ENCODE peak calls at places on chromosomes 16 and 17, in four cellular contexts. R is ELF-1, B is GM10248, A is nucleus accumbens. N is an unnamed sample.

GRCh38 chr17:19237389-19238166 is 412 bp downstream of the EPN2 start:
- DNase-seq in B (peak; percentile 67), R (peak; percentile 33), A (no peak), N (peak; percentile 72)

GRCh38 chr16:84541999-84542876 is 37.8 kb upstream of the MEAK7 start:
- DNase-seq in B (no peak), R (no peak), A (no peak), N (no peak)

GRCh38 chr16:64339052-64339770 is 782.7 kb downstream of the CDH11 start:
- DNase-seq in B (no peak), A (no peak), R (no peak), N (no peak)

GRCh38 chr16:46748775-46749705 is 896 bp upstream of the MYLK3 start:
- DNase-seq in B (peak; percentile 52), R (no peak), A (no peak), N (no peak)

GRCh38 chr16:82432261-82432660 is 194.5 kb upstream of the CDH13 start:
- DNase-seq in R (no peak), A (no peak), B (no peak), N (no peak)

GRCh38 chr17:29113334-29113733 is 66.9 kb downstream of the MYO18A start:
- DNase-seq in R (no peak), B (no peak), A (no peak), N (peak; percentile 25)

GRCh38 chr16:69498926-69499325 is 66.8 kb upstream of the NFAT5 start:
- DNase-seq in B (no peak), R (no peak), A (no peak), N (no peak)

GRCh38 chr16:85417156-85417860 is 195.8 kb upstream of the GSE1 start:
- DNase-seq in R (no peak), B (no peak), A (no peak), N (no peak)

GRCh38 chr16:64250866-64251265 is 871.0 kb downstream of the CDH11 start:
- DNase-seq in R (no peak), B (no peak), A (no peak), N (no peak)

GRCh38 chr17:70622382-70623260 is 453.3 kb downstream of the KCNJ2 start:
- DNase-seq in A (peak; percentile 52), R (peak; percentile 62), B (peak; percentile 32), N (peak; percentile 81)

GRCh38 chr16:1514507-1514906 is 19.0 kb upstream of the TMEM204 start:
- DNase-seq in R (no peak), A (no peak), B (no peak), N (no peak)

GRCh38 chr17:13638855-13639458 is 37.2 kb upstream of the HS3ST3A1 start:
- DNase-seq in R (peak; percentile 74), B (no peak), A (no peak), N (no peak)

GRCh38 chr16:53061256-53061655 is 6.5 kb downstream of the CHD9 start:
- DNase-seq in R (no peak), B (peak; percentile 35), A (no peak), N (no peak)